ENCODE peak calls at places on chromosomes 16 and 17, in four cellular contexts. D is uterus, R is body of pancreas, O is HFF-Myc. I is an unnamed sample.
A peak's percentile ranks its signal among the peaks of the same experiment; 100 is the strongest.

GRCh38 chr17:20123209-20123608 is 114.0 kb downstream of the SPECC1 start:
- DNase-seq in D (no peak), R (no peak), O (no peak), I (no peak)

GRCh38 chr16:77876776-77877175 is 88.4 kb downstream of the VAT1L start:
- DNase-seq in D (no peak), R (no peak), O (no peak), I (no peak)

GRCh38 chr17:6995500-6996255 is at the start of gene ALOX12:
- DNase-seq in D (no peak), R (no peak), O (no peak), I (no peak)

GRCh38 chr16:29315916-29316517 is 90.5 kb downstream of the NPIPB11 start:
- DNase-seq in D (no peak), R (no peak), O (no peak), I (no peak)

GRCh38 chr17:74815671-74816370 is 39.7 kb upstream of the NAT9 start:
- DNase-seq in D (no peak), R (no peak), O (no peak), I (no peak)

GRCh38 chr17:58382885-58383248 is 30.9 kb upstream of the SUPT4H1 start:
- DNase-seq in D (no peak), R (no peak), O (no peak), I (no peak)

GRCh38 chr17:81926451-81927144 is 937 bp downstream of the MAFG start:
- DNase-seq in D (peak; percentile 72), R (peak; percentile 80), O (no peak), I (peak; percentile 35)

GRCh38 chr17:40366861-40367518 is 2.5 kb upstream of the GJD3 start:
- DNase-seq in D (no peak), R (no peak), O (no peak), I (no peak)

GRCh38 chr17:74282587-74283370 is 8.7 kb downstream of the DNAI2 start:
- DNase-seq in D (no peak), R (no peak), O (no peak), I (no peak)

GRCh38 chr16:48628359-48628985 is 18.5 kb upstream of the N4BP1 start:
- DNase-seq in D (no peak), R (no peak), O (no peak), I (no peak)

GRCh38 chr17:45063198-45063597 is 2.1 kb downstream of the NMT1 start:
- DNase-seq in D (no peak), R (no peak), O (no peak), I (no peak)

GRCh38 chr17:60535382-60536279 is 9.6 kb upstream of the APPBP2 start:
- DNase-seq in D (no peak), R (no peak), O (peak; percentile 79), I (no peak)

GRCh38 chr16:57261806-57262205 is 16.7 kb downstream of the ARL2BP start:
- DNase-seq in D (no peak), R (no peak), O (no peak), I (no peak)

GRCh38 chr16:75196826-75197225 is 10.1 kb downstream of the CTRB2 start:
- DNase-seq in D (no peak), R (no peak), O (no peak), I (no peak)

GRCh38 chr16:86578056-86578455 is 293 bp upstream of the FOXL1 start:
- DNase-seq in D (no peak), R (no peak), O (peak; percentile 82), I (no peak)

GRCh38 chr17:13420294-13421277 is 181.1 kb downstream of the HS3ST3A1 start:
- DNase-seq in D (no peak), R (no peak), O (no peak), I (peak; percentile 71)

GRCh38 chr16:2158262-2158638 is 2.7 kb downstream of the TRAF7 start:
- DNase-seq in D (no peak), R (no peak), O (no peak), I (no peak)

DNA sequence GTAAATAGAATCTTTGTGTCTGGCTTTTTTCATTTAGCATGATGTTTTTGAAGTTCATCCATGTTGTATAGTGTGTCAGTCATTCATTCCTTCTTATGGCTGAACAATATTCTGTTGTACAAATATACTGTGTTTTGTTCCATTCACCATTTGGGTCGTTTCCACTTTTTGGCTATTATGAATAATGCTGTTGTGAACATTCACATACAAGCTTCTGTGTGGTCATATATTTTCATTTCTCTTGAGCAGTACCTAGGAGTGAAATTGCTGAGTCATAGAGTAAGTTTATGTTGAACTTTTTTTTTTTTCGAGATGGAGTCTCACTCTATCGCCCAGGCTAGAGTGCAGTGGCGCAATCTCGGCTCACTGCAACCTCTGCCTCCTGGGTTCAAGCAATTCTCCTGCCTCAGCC is 32.3 kb upstream of the TAOK1 start:
- DNase-seq in D (no peak), R (no peak), O (no peak), I (no peak)
- TF ChIP-seq CTCF in D (no peak), R (no peak), O (no peak), I (no peak)

GRCh38 chr17:27463235-27463677 is 7.0 kb downstream of the KSR1 start:
- DNase-seq in D (no peak), R (no peak), O (no peak), I (no peak)

GRCh38 chr17:27469256-27469655 is 13.0 kb downstream of the KSR1 start:
- DNase-seq in D (no peak), R (no peak), O (no peak), I (no peak)

GRCh38 chr17:27466748-27467375 is 10.6 kb downstream of the KSR1 start:
- DNase-seq in D (no peak), R (no peak), O (no peak), I (no peak)

GRCh38 chr17:27464431-27464830 is 8.2 kb downstream of the KSR1 start:
- DNase-seq in D (no peak), R (no peak), O (no peak), I (no peak)

GRCh38 chr17:27466376-27466747 is 10.1 kb downstream of the KSR1 start:
- DNase-seq in D (no peak), R (no peak), O (no peak), I (no peak)
- H3K4me3 ChIP-seq in D (no peak overlapping the region), R (no peak overlapping the region), O (no peak overlapping the region), I (no peak overlapping the region)

GRCh38 chr17:62627219-62627903 is at the start of gene MRC2:
- DNase-seq in D (peak; percentile 80), R (no peak), O (peak; percentile 38), I (no peak)
- TF ChIP-seq CTCF in D (no peak), R (no peak), O (no peak), I (no peak)

GRCh38 chr17:55264640-55265298 is at the start of gene HLF:
- DNase-seq in D (peak; percentile 81), R (peak; percentile 84), O (no peak), I (no peak)
- H3K4me3 ChIP-seq in D (peak within 1 kb of the TSS; percentile 51), R (peak within 1 kb of the TSS; percentile 45), O (peak within 1 kb of the TSS; percentile 19), I (no peak within 1 kb of the TSS)

I was measured in AG09309.